ENCODE peak calls at places on chromosome 22, in ten cellular contexts. One of them, this sample, is unnamed. For H3K36me3, the result is how much of the 10 kb centered on the place peaks cover.

GRCh38 chr22:48429621-48430020 is 1398.1 kb downstream of the BRD1 start:
- DNase-seq in heart left ventricle: no peak
- DNase-seq in right lobe of liver: no peak
- DNase-seq in stomach: no peak
- DNase-seq in prostate gland: no peak
- DNase-seq in HepG2: no peak
- DNase-seq in adrenal gland: no peak
- DNase-seq in HCT116: no peak
- DNase-seq in body of pancreas: no peak
- DNase-seq in GM12878: no peak
- DNase-seq in this sample: no peak

GRCh38 chr22:22245935-22246525 is 1.4 kb downstream of the VPREB1 start:
- DNase-seq in heart left ventricle: no peak
- DNase-seq in right lobe of liver: no peak
- DNase-seq in stomach: no peak
- DNase-seq in prostate gland: no peak
- DNase-seq in HepG2: no peak
- DNase-seq in adrenal gland: no peak
- DNase-seq in HCT116: no peak
- DNase-seq in body of pancreas: no peak
- DNase-seq in GM12878: no peak
- DNase-seq in this sample: peak

GRCh38 chr22:27456696-27457503 is 344.7 kb downstream of the MN1 start:
- DNase-seq in heart left ventricle: no peak
- DNase-seq in right lobe of liver: no peak
- DNase-seq in stomach: no peak
- DNase-seq in prostate gland: no peak
- DNase-seq in HepG2: no peak
- DNase-seq in adrenal gland: no peak
- DNase-seq in HCT116: no peak
- DNase-seq in body of pancreas: no peak
- DNase-seq in GM12878: no peak
- DNase-seq in this sample: no peak

GRCh38 chr22:18065256-18065655 is 12.5 kb upstream of the PEX26 start:
- DNase-seq in heart left ventricle: no peak
- DNase-seq in right lobe of liver: no peak
- DNase-seq in stomach: no peak
- DNase-seq in prostate gland: no peak
- DNase-seq in HepG2: no peak
- DNase-seq in adrenal gland: no peak
- DNase-seq in HCT116: no peak
- DNase-seq in body of pancreas: no peak
- DNase-seq in GM12878: no peak
- DNase-seq in this sample: no peak

GRCh38 chr22:27668828-27669797 is 132.4 kb downstream of the MN1 start:
- DNase-seq in heart left ventricle: peak
- DNase-seq in right lobe of liver: no peak
- DNase-seq in stomach: no peak
- DNase-seq in prostate gland: no peak
- DNase-seq in HepG2: peak
- DNase-seq in adrenal gland: peak
- DNase-seq in HCT116: peak
- DNase-seq in body of pancreas: peak
- DNase-seq in GM12878: no peak
- DNase-seq in this sample: no peak

GRCh38 chr22:29112680-29113079 is 39.8 kb downstream of the KREMEN1 start:
- DNase-seq in heart left ventricle: no peak
- DNase-seq in right lobe of liver: no peak
- DNase-seq in stomach: no peak
- DNase-seq in prostate gland: no peak
- DNase-seq in HepG2: no peak
- DNase-seq in adrenal gland: no peak
- DNase-seq in HCT116: no peak
- DNase-seq in body of pancreas: no peak
- DNase-seq in GM12878: no peak
- DNase-seq in this sample: no peak

GRCh38 chr22:47139790-47140119 is 377.3 kb downstream of the TBC1D22A start:
- DNase-seq in heart left ventricle: no peak
- DNase-seq in right lobe of liver: no peak
- DNase-seq in stomach: no peak
- DNase-seq in prostate gland: no peak
- DNase-seq in HepG2: no peak
- DNase-seq in adrenal gland: no peak
- DNase-seq in HCT116: no peak
- DNase-seq in body of pancreas: no peak
- DNase-seq in GM12878: no peak
- DNase-seq in this sample: no peak

GRCh38 chr22:47337161-47337621 is 574.7 kb downstream of the TBC1D22A start:
- DNase-seq in heart left ventricle: no peak
- DNase-seq in right lobe of liver: no peak
- DNase-seq in stomach: no peak
- DNase-seq in prostate gland: peak
- DNase-seq in HepG2: peak
- DNase-seq in adrenal gland: no peak
- DNase-seq in HCT116: peak
- DNase-seq in body of pancreas: peak
- DNase-seq in GM12878: no peak
- DNase-seq in this sample: peak

GRCh38 chr22:46043339-46043738 is 66.4 kb upstream of the WNT7B start:
- DNase-seq in heart left ventricle: no peak
- DNase-seq in right lobe of liver: no peak
- DNase-seq in stomach: peak
- DNase-seq in prostate gland: no peak
- DNase-seq in HepG2: no peak
- DNase-seq in adrenal gland: no peak
- DNase-seq in HCT116: no peak
- DNase-seq in body of pancreas: no peak
- DNase-seq in GM12878: no peak
- DNase-seq in this sample: no peak

GRCh38 chr22:46045459-46046298 is 68.7 kb upstream of the WNT7B start:
- DNase-seq in heart left ventricle: no peak
- DNase-seq in right lobe of liver: peak
- DNase-seq in stomach: peak
- DNase-seq in prostate gland: no peak
- DNase-seq in HepG2: no peak
- DNase-seq in adrenal gland: no peak
- DNase-seq in HCT116: no peak
- DNase-seq in body of pancreas: peak
- DNase-seq in GM12878: no peak
- DNase-seq in this sample: no peak

GRCh38 chr22:46042786-46043185 is 65.8 kb upstream of the WNT7B start:
- DNase-seq in heart left ventricle: no peak
- DNase-seq in right lobe of liver: no peak
- DNase-seq in stomach: peak
- DNase-seq in prostate gland: no peak
- DNase-seq in HepG2: no peak
- DNase-seq in adrenal gland: no peak
- DNase-seq in HCT116: no peak
- DNase-seq in body of pancreas: no peak
- DNase-seq in GM12878: no peak
- DNase-seq in this sample: no peak

GRCh38 chr22:46044718-46045458 is 67.9 kb upstream of the WNT7B start:
- DNase-seq in heart left ventricle: no peak
- DNase-seq in right lobe of liver: peak
- DNase-seq in stomach: peak
- DNase-seq in prostate gland: no peak
- DNase-seq in HepG2: no peak
- DNase-seq in adrenal gland: no peak
- DNase-seq in HCT116: no peak
- DNase-seq in body of pancreas: no peak
- DNase-seq in GM12878: no peak
- DNase-seq in this sample: no peak

GRCh38 chr22:46043816-46044717 is 67.1 kb upstream of the WNT7B start:
- DNase-seq in heart left ventricle: no peak
- DNase-seq in right lobe of liver: peak
- DNase-seq in stomach: peak
- DNase-seq in prostate gland: peak
- DNase-seq in HepG2: no peak
- DNase-seq in adrenal gland: no peak
- DNase-seq in HCT116: no peak
- DNase-seq in body of pancreas: peak
- DNase-seq in GM12878: no peak
- DNase-seq in this sample: no peak
- TF ChIP-seq POLR2A in heart left ventricle: no peak
- TF ChIP-seq POLR2A in right lobe of liver: no peak
- TF ChIP-seq POLR2A in stomach: no peak
- TF ChIP-seq POLR2A in prostate gland: peak
- TF ChIP-seq POLR2A in HepG2: no peak
- TF ChIP-seq POLR2A in adrenal gland: no peak
- TF ChIP-seq POLR2A in HCT116: no peak
- TF ChIP-seq POLR2A in body of pancreas: peak
- TF ChIP-seq POLR2A in GM12878: no peak
- TF ChIP-seq POLR2A in this sample: no peak

DNA sequence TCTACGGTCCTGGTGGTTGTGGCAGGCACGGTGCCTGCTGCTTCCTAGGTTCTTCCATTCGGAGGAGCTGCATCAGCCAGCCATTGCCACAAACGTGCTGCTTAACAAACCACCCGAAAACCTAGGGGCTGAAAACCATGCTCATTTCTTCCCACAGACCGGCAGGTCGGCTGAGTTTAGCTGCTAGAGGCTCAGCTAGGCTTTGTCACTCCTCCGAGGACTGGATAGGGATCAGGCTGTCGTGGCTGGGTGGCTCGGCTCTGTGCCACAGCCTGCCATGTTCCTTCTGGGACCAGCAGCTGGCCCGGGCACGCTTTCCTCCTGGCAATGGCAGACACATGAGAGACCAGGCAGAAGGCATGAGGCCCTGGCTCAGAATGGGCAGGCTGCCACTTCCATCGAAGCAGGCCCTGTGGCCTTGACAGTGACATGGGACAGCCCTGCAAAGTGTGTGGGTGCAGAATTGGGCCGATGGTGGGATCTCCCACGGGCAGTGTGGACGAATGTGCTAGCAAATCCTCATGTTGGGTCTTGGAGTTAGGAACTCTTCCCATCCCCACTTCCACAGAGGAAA is 20.9 kb downstream of the PARVG start:
- DNase-seq in heart left ventricle: peak
- DNase-seq in right lobe of liver: no peak
- DNase-seq in stomach: no peak
- DNase-seq in prostate gland: no peak
- DNase-seq in HepG2: no peak
- DNase-seq in adrenal gland: no peak
- DNase-seq in HCT116: no peak
- DNase-seq in body of pancreas: no peak
- DNase-seq in GM12878: no peak
- DNase-seq in this sample: no peak
- H3K36me3 ChIP-seq in heart left ventricle: under half
- H3K36me3 ChIP-seq in right lobe of liver: under half
- H3K36me3 ChIP-seq in stomach: under half
- H3K36me3 ChIP-seq in prostate gland: under half
- H3K36me3 ChIP-seq in HepG2: under half
- H3K36me3 ChIP-seq in adrenal gland: under half
- H3K36me3 ChIP-seq in HCT116: under half
- H3K36me3 ChIP-seq in body of pancreas: under half
- H3K36me3 ChIP-seq in GM12878: under half
- H3K36me3 ChIP-seq in this sample: under half

DNA sequence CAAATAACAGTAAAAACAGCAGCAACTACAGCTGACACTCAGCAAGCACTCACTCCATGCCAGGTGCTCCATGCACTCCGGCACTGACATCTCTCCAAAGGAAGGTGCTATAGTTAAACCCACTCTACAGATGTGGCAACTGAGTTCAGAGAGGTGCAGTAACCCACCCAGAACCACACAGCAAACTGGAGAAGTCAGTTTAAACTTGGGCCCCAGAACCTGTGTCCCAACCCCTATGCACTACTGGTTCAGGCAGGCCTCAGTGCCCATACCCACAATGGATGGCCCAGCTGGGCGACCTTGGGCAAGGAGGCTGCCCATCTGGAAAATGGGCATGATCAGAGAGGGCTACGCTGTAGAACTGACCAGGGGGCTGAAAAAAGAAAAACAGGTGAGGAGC is 26.4 kb upstream of the TCF20 start:
- DNase-seq in heart left ventricle: no peak
- DNase-seq in right lobe of liver: no peak
- DNase-seq in stomach: no peak
- DNase-seq in prostate gland: no peak
- DNase-seq in HepG2: no peak
- DNase-seq in adrenal gland: no peak
- DNase-seq in HCT116: no peak
- DNase-seq in body of pancreas: no peak
- DNase-seq in GM12878: no peak
- DNase-seq in this sample: no peak
- TF ChIP-seq POLR2A in heart left ventricle: no peak
- TF ChIP-seq POLR2A in right lobe of liver: no peak
- TF ChIP-seq POLR2A in stomach: no peak
- TF ChIP-seq POLR2A in prostate gland: no peak
- TF ChIP-seq POLR2A in HepG2: no peak
- TF ChIP-seq POLR2A in adrenal gland: no peak
- TF ChIP-seq POLR2A in HCT116: no peak
- TF ChIP-seq POLR2A in body of pancreas: no peak
- TF ChIP-seq POLR2A in GM12878: no peak
- TF ChIP-seq POLR2A in this sample: no peak

GRCh38 chr22:50289151-50289941 is 18.1 kb downstream of the PLXNB2 start:
- DNase-seq in heart left ventricle: no peak
- DNase-seq in right lobe of liver: no peak
- DNase-seq in stomach: no peak
- DNase-seq in prostate gland: no peak
- DNase-seq in HepG2: no peak
- DNase-seq in adrenal gland: no peak
- DNase-seq in HCT116: no peak
- DNase-seq in body of pancreas: no peak
- DNase-seq in GM12878: no peak
- DNase-seq in this sample: no peak

GRCh38 chr22:50286701-50287318 is 16.6 kb upstream of the MAPK11 start:
- DNase-seq in heart left ventricle: no peak
- DNase-seq in right lobe of liver: no peak
- DNase-seq in stomach: no peak
- DNase-seq in prostate gland: no peak
- DNase-seq in HepG2: no peak
- DNase-seq in adrenal gland: no peak
- DNase-seq in HCT116: no peak
- DNase-seq in body of pancreas: no peak
- DNase-seq in GM12878: no peak
- DNase-seq in this sample: no peak

GRCh38 chr22:50285568-50286229 is 15.5 kb upstream of the MAPK11 start:
- DNase-seq in heart left ventricle: no peak
- DNase-seq in right lobe of liver: no peak
- DNase-seq in stomach: peak
- DNase-seq in prostate gland: no peak
- DNase-seq in HepG2: no peak
- DNase-seq in adrenal gland: no peak
- DNase-seq in HCT116: no peak
- DNase-seq in body of pancreas: no peak
- DNase-seq in GM12878: no peak
- DNase-seq in this sample: no peak

GRCh38 chr22:50286275-50286674 is 16.1 kb upstream of the MAPK11 start:
- DNase-seq in heart left ventricle: no peak
- DNase-seq in right lobe of liver: no peak
- DNase-seq in stomach: peak
- DNase-seq in prostate gland: no peak
- DNase-seq in HepG2: no peak
- DNase-seq in adrenal gland: no peak
- DNase-seq in HCT116: no peak
- DNase-seq in body of pancreas: no peak
- DNase-seq in GM12878: no peak
- DNase-seq in this sample: no peak

DNA sequence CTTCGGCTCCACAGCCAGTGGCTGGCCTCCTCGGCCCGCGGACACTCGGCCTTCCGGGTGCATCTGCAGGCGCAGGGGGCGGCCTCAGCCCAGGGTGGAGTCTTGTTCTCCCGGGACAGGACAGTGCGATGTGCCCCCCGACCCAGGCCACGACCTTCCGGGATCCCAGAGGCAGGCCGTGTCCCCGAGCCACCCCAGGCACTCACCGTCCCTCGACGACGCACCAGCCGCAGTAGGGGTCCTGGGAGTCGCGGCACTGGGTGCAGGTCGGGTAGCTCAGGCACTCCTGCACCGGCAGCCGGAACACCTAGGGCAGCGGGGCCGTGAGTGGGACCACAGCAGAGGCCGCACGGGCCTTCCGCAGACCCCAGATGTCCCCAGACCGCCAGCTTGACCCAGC is 17.6 kb upstream of the MAPK11 start:
- DNase-seq in heart left ventricle: no peak
- DNase-seq in right lobe of liver: no peak
- DNase-seq in stomach: no peak
- DNase-seq in prostate gland: no peak
- DNase-seq in HepG2: no peak
- DNase-seq in adrenal gland: no peak
- DNase-seq in HCT116: no peak
- DNase-seq in body of pancreas: no peak
- DNase-seq in GM12878: no peak
- DNase-seq in this sample: no peak
- H3K36me3 ChIP-seq in heart left ventricle: half or more
- H3K36me3 ChIP-seq in right lobe of liver: half or more
- H3K36me3 ChIP-seq in stomach: half or more
- H3K36me3 ChIP-seq in prostate gland: half or more
- H3K36me3 ChIP-seq in HepG2: under half
- H3K36me3 ChIP-seq in adrenal gland: under half
- H3K36me3 ChIP-seq in HCT116: under half
- H3K36me3 ChIP-seq in body of pancreas: under half
- H3K36me3 ChIP-seq in GM12878: under half
- H3K36me3 ChIP-seq in this sample: under half

This sample was measured in vagina.